ENCODE peak calls at places on chromosomes 16 and 17, in four cellular contexts. O is uterus, C is neural crest cell, E is fibroblast of villous mesenchyme. A is an unnamed sample.

GRCh38 chr17:32688221-32688620 is 188.7 kb downstream of the MYO1D start:
- DNase-seq in O (no peak), C (no peak), E (no peak), A (no peak)

GRCh38 chr16:21702259-21702658 is 38.5 kb downstream of the OTOA start:
- DNase-seq in O (no peak), C (no peak), E (no peak), A (no peak)

GRCh38 chr16:87855852-87856715 is 13.2 kb downstream of the SLC7A5 start:
- DNase-seq in O (no peak), C (no peak), E (peak; percentile 62), A (peak; percentile 32)

GRCh38 chr17:65278050-65278819 is 141.1 kb downstream of the RGS9 start:
- DNase-seq in O (no peak), C (peak; percentile 65), E (peak; percentile 64), A (peak; percentile 75)

GRCh38 chr16:10206865-10207264 is 24.6 kb upstream of the GRIN2A start:
- DNase-seq in O (no peak), C (no peak), E (no peak), A (no peak)

GRCh38 chr16:30144917-30145316 is 21.9 kb upstream of the MAPK3 start:
- DNase-seq in O (no peak), C (no peak), E (no peak), A (no peak)

GRCh38 chr16:59733321-59733720 is 999.2 kb upstream of the GOT2 start:
- DNase-seq in O (no peak), C (no peak), E (no peak), A (no peak)

GRCh38 chr17:38463451-38463858 is 35.2 kb downstream of the ARHGAP23 start:
- DNase-seq in O (no peak), C (no peak), E (no peak), A (no peak)

GRCh38 chr16:64880994-64881393 is 240.9 kb downstream of the CDH11 start:
- DNase-seq in O (no peak), C (no peak), E (peak; percentile 31), A (peak; percentile 24)

GRCh38 chr17:79945591-79946255 is 89.9 kb downstream of the TBC1D16 start:
- DNase-seq in O (no peak), C (no peak), E (no peak), A (no peak)

GRCh38 chr17:78708510-78708973 is 73.5 kb downstream of the CYTH1 start:
- DNase-seq in O (peak; percentile 38), C (peak; percentile 57), E (peak; percentile 79), A (peak; percentile 89)

GRCh38 chr17:35313875-35314409 is 59.5 kb downstream of the SLFN11 start:
- DNase-seq in O (peak; percentile 26), C (no peak), E (no peak), A (no peak)

GRCh38 chr16:84718-85452 is 6.9 kb downstream of the MPG start:
- DNase-seq in O (peak; percentile 62), C (no peak), E (peak; percentile 91), A (peak; percentile 93)

GRCh38 chr17:17403899-17404576 is 72.8 kb upstream of the MED9 start:
- DNase-seq in O (no peak), C (no peak), E (no peak), A (no peak)

GRCh38 chr17:45433136-45433535 is 466 bp upstream of the ARHGAP27 start:
- DNase-seq in O (no peak), C (no peak), E (no peak), A (no peak)

GRCh38 chr16:86306811-86307517 is 203.4 kb upstream of the FOXF1 start:
- DNase-seq in O (peak; percentile 38), C (no peak), E (peak; percentile 91), A (peak; percentile 89)

GRCh38 chr16:14280541-14280940 is 209.4 kb downstream of the MRTFB start:
- DNase-seq in O (no peak), C (no peak), E (no peak), A (no peak)

GRCh38 chr16:49673442-49673841 is 182.5 kb downstream of the ZNF423 start:
- DNase-seq in O (no peak), C (no peak), E (no peak), A (no peak)

GRCh38 chr16:15530085-15530484 is 95.7 kb downstream of the BMERB1 start:
- DNase-seq in O (no peak), C (no peak), E (no peak), A (no peak)

GRCh38 chr17:19378416-19379293 is at the start of gene MAPK7:
- DNase-seq in O (peak; percentile 35), C (peak; percentile 93), E (no peak), A (no peak)

GRCh38 chr17:57138956-57139576 is 54.0 kb downstream of the AKAP1 start:
- DNase-seq in O (no peak), C (no peak), E (peak; percentile 21), A (no peak)

GRCh38 chr17:3961564-3962047 is 2.6 kb downstream of the ATP2A3 start:
- DNase-seq in O (no peak), C (no peak), E (no peak), A (no peak)

GRCh38 chr17:36816214-36816613 is 121.1 kb upstream of the LHX1 start:
- DNase-seq in O (no peak), C (no peak), E (no peak), A (no peak)

GRCh38 chr16:66695474-66695934 is 1.0 kb downstream of the CMTM4 start:
- DNase-seq in O (no peak), C (no peak), E (no peak), A (no peak)

GRCh38 chr17:3865166-3865565 is 19.1 kb upstream of the NCBP3 start:
- DNase-seq in O (no peak), C (no peak), E (no peak), A (peak; percentile 34)

GRCh38 chr16:85274924-85275323 is 162.7 kb upstream of the CIBAR2 start:
- DNase-seq in O (no peak), C (no peak), E (peak; percentile 23), A (no peak)

GRCh38 chr17:8289103-8289397 is 580 bp downstream of the RANGRF start:
- DNase-seq in O (no peak), C (peak; percentile 75), E (no peak), A (no peak)

GRCh38 chr17:8292639-8293395 is 2.4 kb downstream of the SLC25A35 start:
- DNase-seq in O (no peak), C (no peak), E (no peak), A (no peak)

GRCh38 chr17:8290043-8290442 is 1.6 kb downstream of the RANGRF start:
- DNase-seq in O (no peak), C (no peak), E (no peak), A (no peak)

GRCh38 chr17:8294814-8295316 is 335 bp downstream of the SLC25A35 start:
- DNase-seq in O (no peak), C (no peak), E (no peak), A (no peak)

DNA sequence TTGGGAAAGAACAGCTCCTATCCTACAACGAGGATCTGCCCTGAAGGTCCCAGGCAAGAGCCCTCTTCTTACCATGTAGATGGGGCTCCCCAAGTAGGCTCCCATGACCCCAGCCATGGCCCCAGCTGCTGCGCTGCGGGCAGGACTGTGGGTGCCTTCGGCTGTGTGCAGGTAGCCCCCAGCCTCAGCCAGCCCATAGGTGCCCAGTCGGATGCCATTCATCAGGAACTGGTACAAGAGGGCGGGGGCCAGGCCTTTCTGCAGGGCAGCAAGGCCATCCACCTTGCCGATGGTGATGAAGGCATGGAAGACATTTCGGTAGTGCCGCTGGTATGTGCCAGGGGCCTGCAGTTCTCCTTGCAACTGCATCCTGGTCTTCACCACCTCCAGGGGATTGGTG is 839 bp downstream of the SLC25A35 start:
- DNase-seq in O (no peak), C (no peak), E (no peak), A (no peak)
- TF ChIP-seq CTCF in O (no peak), C (no peak), E (no peak), A (no peak)

GRCh38 chr17:42743595-42744282 is 1.1 kb downstream of the EZH1 start:
- DNase-seq in O (no peak), C (no peak), E (no peak), A (peak; percentile 33)
- TF ChIP-seq CTCF in O (peak; percentile 10), C (peak; percentile 26), E (no peak), A (peak; percentile 31)

GRCh38 chr17:28227278-28228108 is 91.5 kb upstream of the TMEM97 start:
- DNase-seq in O (no peak), C (peak; percentile 69), E (peak; percentile 14), A (peak; percentile 23)
- TF ChIP-seq CTCF in O (no peak), C (no peak), E (no peak), A (no peak)

DNA sequence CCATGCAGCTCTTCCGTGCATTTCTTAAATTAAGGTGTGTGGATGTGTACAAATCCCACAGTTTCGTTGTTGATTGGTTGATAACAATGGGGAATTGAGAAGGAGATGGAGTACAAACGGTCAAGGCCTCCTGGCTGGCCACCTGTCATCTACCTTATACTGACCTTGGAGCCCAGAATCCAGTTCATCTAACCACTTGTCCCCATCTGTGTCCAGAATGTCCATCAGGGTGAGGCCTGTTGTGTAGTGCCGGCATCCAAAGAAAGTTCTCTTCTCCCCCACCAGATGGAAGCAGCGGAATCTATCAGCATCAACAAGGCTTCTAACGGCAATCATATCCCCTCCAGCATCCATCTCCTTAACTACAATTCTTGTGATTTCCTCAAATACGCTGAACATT is 1.5 kb downstream of the GSDMB start:
- DNase-seq in O (no peak), C (no peak), E (peak; percentile 14), A (no peak)
- TF ChIP-seq CTCF in O (no peak), C (peak; percentile 28), E (peak; percentile 11), A (peak; percentile 6)